ENCODE peak calls at places on chromosomes 7 and 10, in four cellular contexts. One of them, this sample, is unnamed.

GRCh38 chr7:27242580-27243339 is at the start of gene EVX1:
- DNase-seq in left ventricle myocardium superior: no peak
- DNase-seq in Panc1: no peak
- DNase-seq in endothelial cell: no peak
- DNase-seq in this sample: no peak

GRCh38 chr10:33657154-33657900 is 322.9 kb upstream of the NRP1 start:
- DNase-seq in left ventricle myocardium superior: peak
- DNase-seq in Panc1: no peak
- DNase-seq in endothelial cell: no peak
- DNase-seq in this sample: no peak

GRCh38 chr7:142854505-142855400 is at the start of gene EPHB6:
- DNase-seq in left ventricle myocardium superior: peak
- DNase-seq in Panc1: no peak
- DNase-seq in endothelial cell: peak
- DNase-seq in this sample: no peak

GRCh38 chr7:38798552-38799267 is 110.3 kb downstream of the VPS41 start:
- DNase-seq in left ventricle myocardium superior: no peak
- DNase-seq in Panc1: no peak
- DNase-seq in endothelial cell: no peak
- DNase-seq in this sample: no peak

GRCh38 chr7:99008921-99009530 is 130.7 kb downstream of the TRRAP start:
- DNase-seq in left ventricle myocardium superior: no peak
- DNase-seq in Panc1: no peak
- DNase-seq in endothelial cell: no peak
- DNase-seq in this sample: no peak

GRCh38 chr10:12466701-12467100 is 117.4 kb downstream of the CAMK1D start:
- DNase-seq in left ventricle myocardium superior: no peak
- DNase-seq in Panc1: no peak
- DNase-seq in endothelial cell: no peak
- DNase-seq in this sample: peak

GRCh38 chr10:63146503-63146902 is 13.4 kb downstream of the NRBF2 start:
- DNase-seq in left ventricle myocardium superior: no peak
- DNase-seq in Panc1: no peak
- DNase-seq in endothelial cell: no peak
- DNase-seq in this sample: no peak

GRCh38 chr7:120273476-120273975 is 551 bp downstream of the KCND2 start:
- DNase-seq in left ventricle myocardium superior: peak
- DNase-seq in Panc1: no peak
- DNase-seq in endothelial cell: peak
- DNase-seq in this sample: no peak

GRCh38 chr10:69086131-69086530 is 1.8 kb upstream of the SRGN start:
- DNase-seq in left ventricle myocardium superior: no peak
- DNase-seq in Panc1: no peak
- DNase-seq in endothelial cell: peak
- DNase-seq in this sample: no peak

GRCh38 chr7:27863866-27864265 is 123.9 kb downstream of the TAX1BP1 start:
- DNase-seq in left ventricle myocardium superior: no peak
- DNase-seq in Panc1: no peak
- DNase-seq in endothelial cell: no peak
- DNase-seq in this sample: no peak

GRCh38 chr7:7713730-7714129 is 4.7 kb downstream of the RPA3 start:
- DNase-seq in left ventricle myocardium superior: no peak
- DNase-seq in Panc1: no peak
- DNase-seq in endothelial cell: no peak
- DNase-seq in this sample: no peak

GRCh38 chr7:141014091-141014490 is 661 bp downstream of the MRPS33 start:
- DNase-seq in left ventricle myocardium superior: no peak
- DNase-seq in Panc1: no peak
- DNase-seq in endothelial cell: no peak
- DNase-seq in this sample: no peak

GRCh38 chr10:95475003-95475383 is 86.2 kb downstream of the SORBS1 start:
- DNase-seq in left ventricle myocardium superior: no peak
- DNase-seq in Panc1: no peak
- DNase-seq in endothelial cell: no peak
- DNase-seq in this sample: no peak

GRCh38 chr7:112981966-112982365 is 104.7 kb downstream of the GPR85 start:
- DNase-seq in left ventricle myocardium superior: no peak
- DNase-seq in Panc1: no peak
- DNase-seq in endothelial cell: no peak
- DNase-seq in this sample: no peak

GRCh38 chr10:3760083-3760482 is 24.9 kb downstream of the KLF6 start:
- DNase-seq in left ventricle myocardium superior: no peak
- DNase-seq in Panc1: no peak
- DNase-seq in endothelial cell: no peak
- DNase-seq in this sample: no peak

GRCh38 chr10:96266118-96266770 is 5.1 kb downstream of the BLNK start:
- DNase-seq in left ventricle myocardium superior: no peak
- DNase-seq in Panc1: no peak
- DNase-seq in endothelial cell: no peak
- DNase-seq in this sample: no peak

GRCh38 chr7:129188372-129188891 is at the start of gene SMO:
- DNase-seq in left ventricle myocardium superior: peak
- DNase-seq in Panc1: no peak
- DNase-seq in endothelial cell: peak
- DNase-seq in this sample: no peak

GRCh38 chr7:105429746-105430612 is 41.3 kb upstream of the SRPK2 start:
- DNase-seq in left ventricle myocardium superior: peak
- DNase-seq in Panc1: peak
- DNase-seq in endothelial cell: peak
- DNase-seq in this sample: no peak

GRCh38 chr7:102028206-102028826 is 210.9 kb downstream of the CUX1 start:
- DNase-seq in left ventricle myocardium superior: no peak
- DNase-seq in Panc1: no peak
- DNase-seq in endothelial cell: no peak
- DNase-seq in this sample: no peak